ENCODE peak calls at places on chromosomes 4 and X, in ten cellular contexts. One of them, this sample, is unnamed. For H3K27me3 and H3K4me1, the result is how much of the 10 kb centered on the place peaks cover.

GRCh38 chr4:151152033-151152432 is 52.6 kb downstream of the RPS3A start:
- DNase-seq in CD8-positive, alpha-beta T cell: no peak
- DNase-seq in gastrocnemius medialis: no peak
- DNase-seq in SK-N-SH: no peak
- DNase-seq in hepatocyte: no peak
- DNase-seq in adrenal gland: no peak
- DNase-seq in IMR-90: no peak
- DNase-seq in tibial artery: no peak
- DNase-seq in ascending aorta: no peak
- DNase-seq in body of pancreas: no peak
- DNase-seq in this sample: no peak

GRCh38 chr4:133565379-133565778 is 416.3 kb downstream of the PCDH10 start:
- DNase-seq in SK-N-SH: no peak
- DNase-seq in CD8-positive, alpha-beta T cell: no peak
- DNase-seq in body of pancreas: no peak
- DNase-seq in hepatocyte: peak
- DNase-seq in tibial artery: no peak
- DNase-seq in ascending aorta: no peak
- DNase-seq in IMR-90: peak
- DNase-seq in adrenal gland: no peak
- DNase-seq in gastrocnemius medialis: no peak
- DNase-seq in this sample: no peak

GRCh38 chr4:23084559-23085248 is 392.0 kb downstream of the GBA3 start:
- DNase-seq in adrenal gland: no peak
- DNase-seq in ascending aorta: no peak
- DNase-seq in gastrocnemius medialis: no peak
- DNase-seq in IMR-90: no peak
- DNase-seq in hepatocyte: no peak
- DNase-seq in CD8-positive, alpha-beta T cell: no peak
- DNase-seq in tibial artery: no peak
- DNase-seq in SK-N-SH: no peak
- DNase-seq in body of pancreas: no peak
- DNase-seq in this sample: no peak

GRCh38 chr4:108527729-108528128 is 92.6 kb upstream of the RPL34 start:
- DNase-seq in CD8-positive, alpha-beta T cell: peak
- DNase-seq in SK-N-SH: no peak
- DNase-seq in gastrocnemius medialis: no peak
- DNase-seq in tibial artery: no peak
- DNase-seq in ascending aorta: no peak
- DNase-seq in body of pancreas: no peak
- DNase-seq in adrenal gland: no peak
- DNase-seq in IMR-90: no peak
- DNase-seq in hepatocyte: no peak
- DNase-seq in this sample: no peak

GRCh38 chr4:2291705-2292651 is 30.1 kb upstream of the MXD4 start:
- DNase-seq in IMR-90: no peak
- DNase-seq in ascending aorta: peak
- DNase-seq in gastrocnemius medialis: no peak
- DNase-seq in CD8-positive, alpha-beta T cell: no peak
- DNase-seq in SK-N-SH: peak
- DNase-seq in adrenal gland: peak
- DNase-seq in body of pancreas: no peak
- DNase-seq in hepatocyte: peak
- DNase-seq in tibial artery: peak
- DNase-seq in this sample: no peak

GRCh38 chrX:55794420-55794819 is 76.9 kb downstream of the RRAGB start:
- DNase-seq in CD8-positive, alpha-beta T cell: no peak
- DNase-seq in ascending aorta: no peak
- DNase-seq in gastrocnemius medialis: no peak
- DNase-seq in hepatocyte: no peak
- DNase-seq in IMR-90: no peak
- DNase-seq in SK-N-SH: no peak
- DNase-seq in adrenal gland: no peak
- DNase-seq in tibial artery: no peak
- DNase-seq in body of pancreas: no peak
- DNase-seq in this sample: no peak

GRCh38 chrX:72021975-72022374 is 109.7 kb downstream of the RTL5 start:
- DNase-seq in hepatocyte: no peak
- DNase-seq in tibial artery: no peak
- DNase-seq in body of pancreas: no peak
- DNase-seq in adrenal gland: no peak
- DNase-seq in SK-N-SH: no peak
- DNase-seq in CD8-positive, alpha-beta T cell: no peak
- DNase-seq in ascending aorta: no peak
- DNase-seq in IMR-90: no peak
- DNase-seq in gastrocnemius medialis: no peak
- DNase-seq in this sample: peak

GRCh38 chr4:41375561-41375960 is 118.8 kb downstream of the UCHL1 start:
- DNase-seq in hepatocyte: no peak
- DNase-seq in SK-N-SH: no peak
- DNase-seq in ascending aorta: no peak
- DNase-seq in IMR-90: no peak
- DNase-seq in gastrocnemius medialis: peak
- DNase-seq in body of pancreas: no peak
- DNase-seq in adrenal gland: peak
- DNase-seq in tibial artery: no peak
- DNase-seq in CD8-positive, alpha-beta T cell: no peak
- DNase-seq in this sample: no peak

GRCh38 chr4:25938251-25939186 is 24.5 kb downstream of the SMIM20 start:
- DNase-seq in CD8-positive, alpha-beta T cell: no peak
- DNase-seq in ascending aorta: no peak
- DNase-seq in adrenal gland: peak
- DNase-seq in gastrocnemius medialis: peak
- DNase-seq in body of pancreas: no peak
- DNase-seq in SK-N-SH: no peak
- DNase-seq in tibial artery: no peak
- DNase-seq in hepatocyte: no peak
- DNase-seq in IMR-90: peak
- DNase-seq in this sample: peak

GRCh38 chr4:119070301-119070700 is 65.3 kb upstream of the MYOZ2 start:
- DNase-seq in tibial artery: no peak
- DNase-seq in adrenal gland: no peak
- DNase-seq in body of pancreas: no peak
- DNase-seq in CD8-positive, alpha-beta T cell: no peak
- DNase-seq in SK-N-SH: no peak
- DNase-seq in ascending aorta: no peak
- DNase-seq in IMR-90: no peak
- DNase-seq in hepatocyte: no peak
- DNase-seq in gastrocnemius medialis: no peak
- DNase-seq in this sample: no peak

GRCh38 chr4:26028793-26029511 is 114.9 kb downstream of the SMIM20 start:
- DNase-seq in SK-N-SH: peak
- DNase-seq in adrenal gland: peak
- DNase-seq in body of pancreas: peak
- DNase-seq in ascending aorta: peak
- DNase-seq in tibial artery: peak
- DNase-seq in hepatocyte: peak
- DNase-seq in gastrocnemius medialis: peak
- DNase-seq in IMR-90: peak
- DNase-seq in CD8-positive, alpha-beta T cell: peak
- DNase-seq in this sample: peak

GRCh38 chr4:101306764-101307615 is 40.3 kb downstream of the PPP3CA start:
- DNase-seq in CD8-positive, alpha-beta T cell: no peak
- DNase-seq in IMR-90: no peak
- DNase-seq in hepatocyte: no peak
- DNase-seq in ascending aorta: no peak
- DNase-seq in body of pancreas: no peak
- DNase-seq in tibial artery: no peak
- DNase-seq in adrenal gland: no peak
- DNase-seq in gastrocnemius medialis: no peak
- DNase-seq in SK-N-SH: no peak
- DNase-seq in this sample: no peak

GRCh38 chrX:110167952-110168451 is 149.9 kb downstream of the AMMECR1 start:
- DNase-seq in gastrocnemius medialis: no peak
- DNase-seq in ascending aorta: no peak
- DNase-seq in IMR-90: no peak
- DNase-seq in hepatocyte: no peak
- DNase-seq in adrenal gland: no peak
- DNase-seq in tibial artery: no peak
- DNase-seq in body of pancreas: peak
- DNase-seq in SK-N-SH: peak
- DNase-seq in CD8-positive, alpha-beta T cell: peak
- DNase-seq in this sample: no peak

GRCh38 chrX:31449064-31449463 is 377.2 kb upstream of the FTHL17 start:
- DNase-seq in tibial artery: no peak
- DNase-seq in hepatocyte: no peak
- DNase-seq in CD8-positive, alpha-beta T cell: no peak
- DNase-seq in IMR-90: no peak
- DNase-seq in gastrocnemius medialis: no peak
- DNase-seq in adrenal gland: no peak
- DNase-seq in SK-N-SH: no peak
- DNase-seq in body of pancreas: no peak
- DNase-seq in ascending aorta: no peak
- DNase-seq in this sample: no peak
- TF ChIP-seq CTCF in tibial artery: no peak
- TF ChIP-seq CTCF in hepatocyte: no peak
- TF ChIP-seq CTCF in CD8-positive, alpha-beta T cell: no peak
- TF ChIP-seq CTCF in IMR-90: no peak
- TF ChIP-seq CTCF in gastrocnemius medialis: no peak
- TF ChIP-seq CTCF in adrenal gland: no peak
- TF ChIP-seq CTCF in SK-N-SH: no peak
- TF ChIP-seq CTCF in body of pancreas: no peak
- TF ChIP-seq CTCF in ascending aorta: no peak
- TF ChIP-seq CTCF in this sample: no peak

GRCh38 chrX:132043977-132044376 is 20.9 kb downstream of the STK26 start:
- DNase-seq in IMR-90: no peak
- DNase-seq in body of pancreas: no peak
- DNase-seq in CD8-positive, alpha-beta T cell: no peak
- DNase-seq in hepatocyte: no peak
- DNase-seq in adrenal gland: no peak
- DNase-seq in ascending aorta: no peak
- DNase-seq in SK-N-SH: no peak
- DNase-seq in gastrocnemius medialis: no peak
- DNase-seq in tibial artery: no peak
- DNase-seq in this sample: no peak
- H3K27me3 ChIP-seq in IMR-90: under half
- H3K27me3 ChIP-seq in body of pancreas: under half
- H3K27me3 ChIP-seq in CD8-positive, alpha-beta T cell: under half
- H3K27me3 ChIP-seq in hepatocyte: under half
- H3K27me3 ChIP-seq in adrenal gland: under half
- H3K27me3 ChIP-seq in ascending aorta: under half
- H3K27me3 ChIP-seq in SK-N-SH: under half
- H3K27me3 ChIP-seq in gastrocnemius medialis: under half
- H3K27me3 ChIP-seq in tibial artery: under half
- H3K27me3 ChIP-seq in this sample: under half

GRCh38 chr4:147824316-147824715 is 92.4 kb downstream of the ARHGAP10 start:
- DNase-seq in IMR-90: no peak
- DNase-seq in hepatocyte: no peak
- DNase-seq in ascending aorta: no peak
- DNase-seq in body of pancreas: no peak
- DNase-seq in SK-N-SH: no peak
- DNase-seq in adrenal gland: no peak
- DNase-seq in CD8-positive, alpha-beta T cell: no peak
- DNase-seq in tibial artery: no peak
- DNase-seq in gastrocnemius medialis: no peak
- DNase-seq in this sample: no peak
- H3K4me1 ChIP-seq in IMR-90: under half
- H3K4me1 ChIP-seq in hepatocyte: under half
- H3K4me1 ChIP-seq in ascending aorta: half or more
- H3K4me1 ChIP-seq in body of pancreas: half or more
- H3K4me1 ChIP-seq in SK-N-SH: under half
- H3K4me1 ChIP-seq in adrenal gland: under half
- H3K4me1 ChIP-seq in CD8-positive, alpha-beta T cell: under half
- H3K4me1 ChIP-seq in tibial artery: under half
- H3K4me1 ChIP-seq in gastrocnemius medialis: half or more
- H3K4me1 ChIP-seq in this sample: half or more

GRCh38 chr4:103994059-103994458 is 274.3 kb upstream of the TACR3 start:
- DNase-seq in ascending aorta: no peak
- DNase-seq in CD8-positive, alpha-beta T cell: no peak
- DNase-seq in hepatocyte: no peak
- DNase-seq in gastrocnemius medialis: no peak
- DNase-seq in IMR-90: no peak
- DNase-seq in body of pancreas: no peak
- DNase-seq in tibial artery: no peak
- DNase-seq in SK-N-SH: no peak
- DNase-seq in adrenal gland: no peak
- DNase-seq in this sample: no peak

GRCh38 chr4:103996637-103997036 is 276.9 kb upstream of the TACR3 start:
- DNase-seq in ascending aorta: no peak
- DNase-seq in CD8-positive, alpha-beta T cell: no peak
- DNase-seq in IMR-90: no peak
- DNase-seq in tibial artery: no peak
- DNase-seq in adrenal gland: peak
- DNase-seq in body of pancreas: peak
- DNase-seq in hepatocyte: peak
- DNase-seq in SK-N-SH: no peak
- DNase-seq in gastrocnemius medialis: no peak
- DNase-seq in this sample: no peak

GRCh38 chr4:103998752-103999151 is 279.0 kb upstream of the TACR3 start:
- DNase-seq in tibial artery: no peak
- DNase-seq in body of pancreas: no peak
- DNase-seq in IMR-90: no peak
- DNase-seq in gastrocnemius medialis: no peak
- DNase-seq in adrenal gland: no peak
- DNase-seq in hepatocyte: no peak
- DNase-seq in ascending aorta: no peak
- DNase-seq in CD8-positive, alpha-beta T cell: no peak
- DNase-seq in SK-N-SH: no peak
- DNase-seq in this sample: no peak

GRCh38 chr4:103996059-103996458 is 276.3 kb upstream of the TACR3 start:
- DNase-seq in hepatocyte: peak
- DNase-seq in ascending aorta: no peak
- DNase-seq in IMR-90: no peak
- DNase-seq in adrenal gland: no peak
- DNase-seq in gastrocnemius medialis: no peak
- DNase-seq in tibial artery: no peak
- DNase-seq in CD8-positive, alpha-beta T cell: no peak
- DNase-seq in body of pancreas: no peak
- DNase-seq in SK-N-SH: no peak
- DNase-seq in this sample: no peak
- TF ChIP-seq CTCF in hepatocyte: peak
- TF ChIP-seq CTCF in ascending aorta: no peak
- TF ChIP-seq CTCF in IMR-90: no peak
- TF ChIP-seq CTCF in adrenal gland: no peak
- TF ChIP-seq CTCF in gastrocnemius medialis: no peak
- TF ChIP-seq CTCF in tibial artery: no peak
- TF ChIP-seq CTCF in CD8-positive, alpha-beta T cell: no peak
- TF ChIP-seq CTCF in body of pancreas: no peak
- TF ChIP-seq CTCF in SK-N-SH: peak
- TF ChIP-seq CTCF in this sample: no peak

DNA sequence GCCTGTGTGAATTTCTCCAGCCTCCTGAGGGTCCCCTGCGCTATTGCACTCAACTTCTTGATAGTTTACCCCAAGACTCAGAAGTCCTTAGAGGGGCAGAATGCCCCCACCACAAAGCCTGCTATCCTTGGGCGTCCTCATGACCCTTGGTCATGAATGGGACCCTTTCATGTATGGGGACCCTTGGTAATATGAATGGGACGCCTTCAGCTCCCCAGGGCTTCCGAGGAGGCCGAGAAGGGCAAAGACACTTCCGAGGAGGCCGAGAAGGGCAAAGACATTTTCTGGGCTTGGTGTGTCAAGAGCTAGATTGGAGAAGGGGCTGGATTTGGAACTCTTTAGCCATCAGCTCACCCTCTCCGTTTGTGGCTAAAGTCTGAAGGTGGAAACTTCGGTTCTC is 8.6 kb downstream of the SHOX start:
- DNase-seq in ascending aorta: peak
- DNase-seq in IMR-90: no peak
- DNase-seq in tibial artery: no peak
- DNase-seq in gastrocnemius medialis: no peak
- DNase-seq in SK-N-SH: no peak
- DNase-seq in body of pancreas: no peak
- DNase-seq in CD8-positive, alpha-beta T cell: no peak
- DNase-seq in adrenal gland: no peak
- DNase-seq in hepatocyte: no peak
- DNase-seq in this sample: no peak
- H3K27me3 ChIP-seq in ascending aorta: under half
- H3K27me3 ChIP-seq in IMR-90: under half
- H3K27me3 ChIP-seq in tibial artery: under half
- H3K27me3 ChIP-seq in gastrocnemius medialis: half or more
- H3K27me3 ChIP-seq in SK-N-SH: half or more
- H3K27me3 ChIP-seq in body of pancreas: under half
- H3K27me3 ChIP-seq in CD8-positive, alpha-beta T cell: under half
- H3K27me3 ChIP-seq in adrenal gland: half or more
- H3K27me3 ChIP-seq in hepatocyte: half or more
- H3K27me3 ChIP-seq in this sample: under half